ENCODE peak calls at places on chromosomes 7 and 10, in six cellular contexts. N is T-helper 2 cell, A is thoracic aorta, G is adrenal gland, R is transverse colon, C is neuronal stem cell. Y is an unnamed sample.

GRCh38 chr7:44761207-44762161 is 12.8 kb downstream of the ZMIZ2 start:
- DNase-seq in N (no peak), G (no peak), R (peak; percentile 89), A (no peak), C (no peak), Y (no peak)

GRCh38 chr10:24910574-24910973 is 41.8 kb downstream of the PRTFDC1 start:
- DNase-seq in G (no peak), R (no peak), C (no peak), N (no peak), A (no peak), Y (no peak)

GRCh38 chr7:30027065-30027456 is 559 bp upstream of the FKBP14 start:
- DNase-seq in C (no peak), R (no peak), N (peak; percentile 28), G (no peak), A (no peak), Y (no peak)

GRCh38 chr7:13024323-13024722 is 336.9 kb downstream of the ARL4A start:
- DNase-seq in G (no peak), N (no peak), R (no peak), C (no peak), A (no peak), Y (no peak)

GRCh38 chr7:7323352-7323751 is 141.0 kb downstream of the C1GALT1 start:
- DNase-seq in G (no peak), C (no peak), A (no peak), R (no peak), N (no peak), Y (peak; percentile 71)

GRCh38 chr7:4174451-4174850 is 507.6 kb upstream of the FOXK1 start:
- DNase-seq in R (no peak), G (no peak), A (no peak), C (no peak), N (no peak), Y (no peak)

GRCh38 chr10:49323896-49324270 is 24.9 kb downstream of the C10orf71 start:
- DNase-seq in N (no peak), R (no peak), C (no peak), G (peak; percentile 28), A (no peak), Y (no peak)

GRCh38 chr7:7705316-7705715 is 13.1 kb downstream of the RPA3 start:
- DNase-seq in G (no peak), A (no peak), N (no peak), R (no peak), C (no peak), Y (no peak)

GRCh38 chr7:123275036-123275753 is 75.4 kb upstream of the SLC13A1 start:
- DNase-seq in G (no peak), C (no peak), R (no peak), A (no peak), N (no peak), Y (no peak)

GRCh38 chr7:28157311-28157710 is 23.3 kb downstream of the JAZF1 start:
- DNase-seq in G (no peak), A (no peak), N (no peak), R (no peak), C (no peak), Y (no peak)

GRCh38 chr7:47552631-47553030 is 29.3 kb downstream of the TNS3 start:
- DNase-seq in N (no peak), R (no peak), C (no peak), G (no peak), A (no peak), Y (no peak)

GRCh38 chr7:37943905-37944736 is 23.7 kb downstream of the EPDR1 start:
- DNase-seq in N (no peak), R (no peak), C (no peak), A (no peak), G (no peak), Y (no peak)

GRCh38 chr10:128304271-128304670 is 178.0 kb upstream of the MKI67 start:
- DNase-seq in R (no peak), G (no peak), A (no peak), N (no peak), C (no peak), Y (no peak)

GRCh38 chr10:103757531-103758293 is 97.7 kb downstream of the SH3PXD2A start:
- DNase-seq in R (peak; percentile 45), N (peak; percentile 40), C (no peak), G (peak; percentile 76), A (no peak), Y (peak; percentile 22)

GRCh38 chr10:121910673-121911420 is 17.0 kb downstream of the ATE1 start:
- DNase-seq in A (no peak), N (no peak), G (peak; percentile 9), R (no peak), C (no peak), Y (no peak)

GRCh38 chr7:117012284-117013174 is 59.2 kb downstream of the ST7 start:
- DNase-seq in R (no peak), A (no peak), C (no peak), N (no peak), G (no peak), Y (no peak)

GRCh38 chr7:33062023-33062781 is at the start of gene NT5C3A:
- DNase-seq in N (no peak), A (no peak), R (peak; percentile 52), C (peak; percentile 50), G (peak; percentile 61), Y (no peak)

GRCh38 chr10:37854606-37855005 is 2.8 kb downstream of the ZNF248 start:
- DNase-seq in G (no peak), C (no peak), N (no peak), A (no peak), R (no peak), Y (no peak)

GRCh38 chr7:1307828-1308227 is 75.2 kb downstream of the UNCX start:
- DNase-seq in N (no peak), C (no peak), R (no peak), A (no peak), G (no peak), Y (no peak)

GRCh38 chr7:132569884-132570614 is 6.2 kb downstream of the PLXNA4 start:
- DNase-seq in A (no peak), R (no peak), C (no peak), G (no peak), N (no peak), Y (no peak)

GRCh38 chr7:44438851-44439250 is 51.6 kb downstream of the NUDCD3 start:
- DNase-seq in C (no peak), G (no peak), R (no peak), N (no peak), A (no peak), Y (no peak)

GRCh38 chr10:70106958-70107791 is 25.4 kb downstream of the AIFM2 start:
- DNase-seq in A (no peak), N (no peak), G (no peak), R (no peak), C (peak; percentile 39), Y (no peak)

GRCh38 chr7:112144284-112145059 is 61.7 kb downstream of the DOCK4 start:
- DNase-seq in C (no peak), N (no peak), R (no peak), G (no peak), A (no peak), Y (no peak)

GRCh38 chr10:43671659-43672555 is 23.2 kb upstream of the ZNF32 start:
- DNase-seq in N (peak; percentile 30), C (peak; percentile 75), R (peak; percentile 30), G (peak; percentile 75), A (no peak), Y (peak; percentile 56)

GRCh38 chr7:155206286-155207020 is 91.2 kb upstream of the INSIG1 start:
- DNase-seq in R (peak; percentile 56), G (peak; percentile 73), A (peak; percentile 35), C (no peak), N (peak; percentile 49), Y (peak; percentile 26)

GRCh38 chr10:44985175-44985681 is 6.6 kb upstream of the DEPP1 start:
- DNase-seq in R (no peak), N (no peak), G (peak; percentile 46), A (no peak), C (no peak), Y (no peak)

GRCh38 chr7:78153285-78153684 is 354.7 kb downstream of the PHTF2 start:
- DNase-seq in R (no peak), A (no peak), N (no peak), C (no peak), G (no peak), Y (no peak)

GRCh38 chr10:111100198-111100597 is 23.4 kb downstream of the ADRA2A start:
- DNase-seq in C (no peak), A (no peak), N (no peak), R (peak; percentile 65), G (no peak), Y (no peak)

GRCh38 chr10:454860-455259 is 234.6 kb downstream of the DIP2C start:
- DNase-seq in A (no peak), R (no peak), G (peak; percentile 89), N (no peak), C (no peak), Y (peak; percentile 36)

GRCh38 chr7:105035349-105035748 is 21.3 kb downstream of the KMT2E start:
- DNase-seq in R (no peak), N (no peak), A (no peak), G (no peak), C (no peak), Y (no peak)

GRCh38 chr10:128097783-128098182 is 28.4 kb downstream of the MKI67 start:
- DNase-seq in R (no peak), A (no peak), C (no peak), G (no peak), N (no peak), Y (no peak)